ENCODE peak calls at places on chromosomes 12 and 14, in six cellular contexts. J is fibroblast of pulmonary artery, E is SK-N-SH, B is T-helper 9 cell, X is Caki2, Y is AG04450. F is an unnamed sample.

GRCh38 chr14:72613975-72614319 is 280.0 kb downstream of the DPF3 start:
- DNase-seq in J (no peak), E (no peak), B (no peak), X (no peak), Y (no peak), F (no peak)

GRCh38 chr14:81366259-81366658 is 33.9 kb downstream of the STON2 start:
- DNase-seq in J (no peak), E (no peak), B (no peak), X (no peak), Y (no peak), F (no peak)

GRCh38 chr12:74449872-74450271 is 87.8 kb upstream of the ATXN7L3B start:
- DNase-seq in J (peak), E (no peak), B (no peak), X (no peak), Y (no peak), F (no peak)

GRCh38 chr12:118783703-118784102 is 197.6 kb upstream of the SRRM4 start:
- DNase-seq in J (no peak), E (no peak), B (no peak), X (no peak), Y (no peak), F (no peak)

GRCh38 chr14:45940318-45940717 is 687.3 kb upstream of the MIS18BP1 start:
- DNase-seq in J (no peak), E (no peak), B (no peak), X (no peak), Y (no peak), F (no peak)

GRCh38 chr14:87430810-87431209 is 562.2 kb downstream of the GALC start:
- DNase-seq in J (peak), E (no peak), B (no peak), X (peak), Y (peak), F (no peak)

GRCh38 chr14:61409782-61410181 is 88.4 kb downstream of the PRKCH start:
- DNase-seq in J (no peak), E (no peak), B (no peak), X (no peak), Y (no peak), F (no peak)

GRCh38 chr12:15423629-15424028 is 101.3 kb downstream of the PTPRO start:
- DNase-seq in J (peak), E (no peak), B (no peak), X (peak), Y (no peak), F (no peak)

GRCh38 chr12:57835366-57836288 is 10.9 kb downstream of the CTDSP2 start:
- DNase-seq in J (no peak), E (no peak), B (no peak), X (no peak), Y (no peak), F (no peak)

GRCh38 chr14:35351497-35351896 is 53.1 kb downstream of the NFKBIA start:
- DNase-seq in J (no peak), E (no peak), B (no peak), X (no peak), Y (no peak), F (no peak)

GRCh38 chr12:53336137-53336785 is at the start of gene SP7:
- DNase-seq in J (no peak), E (peak), B (no peak), X (no peak), Y (no peak), F (no peak)

F was measured in ACHN.